ENCODE peak calls at places on chromosomes 3 and 15, in five cellular contexts. P is GM23338, W is heart right ventricle, E is tibial artery, Z is fibroblast of the aortic adventitia. M is an unnamed sample.

GRCh38 chr3:197518794-197519451 is 36.8 kb downstream of the BDH1 start:
- DNase-seq in P (no peak), W (no peak), E (no peak), Z (no peak), M (no peak)

GRCh38 chr3:10723991-10724390 is 92.0 kb upstream of the SLC6A11 start:
- DNase-seq in P (no peak), W (no peak), E (no peak), Z (no peak), M (no peak)

GRCh38 chr3:41881233-41881821 is 80.6 kb downstream of the ULK4 start:
- DNase-seq in P (peak), W (peak), E (no peak), Z (peak), M (peak)

GRCh38 chr3:71011565-71012287 is 571.8 kb downstream of the FOXP1 start:
- DNase-seq in P (no peak), W (no peak), E (no peak), Z (no peak), M (peak)

GRCh38 chr3:72549819-72550581 is 298.2 kb downstream of the SHQ1 start:
- DNase-seq in P (no peak), W (no peak), E (no peak), Z (no peak), M (no peak)

GRCh38 chr3:43857361-43858051 is 166.8 kb downstream of the ABHD5 start:
- DNase-seq in P (no peak), W (no peak), E (no peak), Z (no peak), M (no peak)

GRCh38 chr3:84023842-84024241 is 934.9 kb upstream of the CADM2 start:
- DNase-seq in P (no peak), W (no peak), E (no peak), Z (no peak), M (no peak)

GRCh38 chr15:22259881-22260421 is 179.6 kb downstream of the OR4M2 start:
- DNase-seq in P (no peak), W (no peak), E (no peak), Z (no peak), M (no peak)

GRCh38 chr3:76203578-76203977 is 418.2 kb upstream of the ZNF717 start:
- DNase-seq in P (peak), W (no peak), E (no peak), Z (no peak), M (no peak)

GRCh38 chr15:68234060-68234459 is 4.5 kb upstream of the CLN6 start:
- DNase-seq in P (no peak), W (no peak), E (peak), Z (peak), M (no peak)

GRCh38 chr3:118863731-118864322 is 170.8 kb downstream of the IGSF11 start:
- DNase-seq in P (peak), W (no peak), E (no peak), Z (no peak), M (no peak)

GRCh38 chr15:40256642-40257235 is 17.9 kb downstream of the PAK6 start:
- DNase-seq in P (no peak), W (no peak), E (no peak), Z (no peak), M (no peak)

GRCh38 chr3:108153451-108153981 is 62.7 kb upstream of the CD47 start:
- DNase-seq in P (peak), W (no peak), E (no peak), Z (peak), M (peak)

GRCh38 chr15:43204016-43204901 is 16.6 kb downstream of the EPB42 start:
- DNase-seq in P (peak), W (peak), E (no peak), Z (peak), M (no peak)

GRCh38 chr3:77038928-77039605 is 832 bp upstream of the ROBO2 start:
- DNase-seq in P (peak), W (no peak), E (no peak), Z (no peak), M (no peak)

GRCh38 chr3:139559541-139559940 is 20.0 kb upstream of the RBP1 start:
- DNase-seq in P (no peak), W (no peak), E (no peak), Z (no peak), M (no peak)

GRCh38 chr3:144272715-144273114 is 301.1 kb downstream of the DIPK2A start:
- DNase-seq in P (peak), W (no peak), E (no peak), Z (no peak), M (no peak)

GRCh38 chr3:58059349-58060321 is 51.4 kb downstream of the FLNB start:
- DNase-seq in P (no peak), W (no peak), E (no peak), Z (peak), M (no peak)

GRCh38 chr15:31458591-31458990 is 132.0 kb downstream of the KLF13 start:
- DNase-seq in P (no peak), W (no peak), E (peak), Z (no peak), M (no peak)

GRCh38 chr3:33111581-33111980 is 2.2 kb upstream of the CRTAP start:
- DNase-seq in P (no peak), W (no peak), E (no peak), Z (no peak), M (no peak)

GRCh38 chr15:94263341-94264273 is 32.2 kb downstream of the MCTP2 start:
- DNase-seq in P (no peak), W (no peak), E (no peak), Z (peak), M (no peak)

GRCh38 chr3:140292684-140293083 is 357.7 kb downstream of the CLSTN2 start:
- DNase-seq in P (no peak), W (peak), E (no peak), Z (peak), M (no peak)

GRCh38 chr3:107452436-107452835 is 70.3 kb upstream of the BBX start:
- DNase-seq in P (no peak), W (no peak), E (no peak), Z (peak), M (no peak)

GRCh38 chr3:144344925-144345548 is 373.4 kb downstream of the DIPK2A start:
- DNase-seq in P (peak), W (no peak), E (no peak), Z (no peak), M (no peak)

GRCh38 chr3:47855461-47856383 is 52.8 kb downstream of the DHX30 start:
- DNase-seq in P (no peak), W (no peak), E (no peak), Z (no peak), M (no peak)

GRCh38 chr3:59821274-59821673 is 771.4 kb upstream of the CFAP20DC start:
- DNase-seq in P (no peak), W (no peak), E (no peak), Z (no peak), M (no peak)

GRCh38 chr3:67384790-67385397 is 269.5 kb downstream of the SUCLG2 start:
- DNase-seq in P (peak), W (peak), E (no peak), Z (peak), M (peak)

GRCh38 chr15:39447431-39447830 is 133.4 kb upstream of the THBS1 start:
- DNase-seq in P (peak), W (no peak), E (no peak), Z (no peak), M (no peak)

GRCh38 chr3:43317461-43318316 is 31.3 kb downstream of the SNRK start:
- DNase-seq in P (peak), W (peak), E (no peak), Z (no peak), M (no peak)

GRCh38 chr3:111739241-111739952 is 119.7 kb upstream of the PHLDB2 start:
- DNase-seq in P (no peak), W (peak), E (peak), Z (peak), M (no peak)

GRCh38 chr3:154334973-154335420 is 10.7 kb upstream of the DHX36 start:
- DNase-seq in P (peak), W (no peak), E (no peak), Z (peak), M (no peak)

GRCh38 chr15:62880278-62880677 is 162.3 kb upstream of the TPM1 start:
- DNase-seq in P (no peak), W (no peak), E (no peak), Z (peak), M (no peak)

GRCh38 chr3:95168526-95168925 is 1105.7 kb downstream of the NSUN3 start:
- DNase-seq in P (no peak), W (no peak), E (no peak), Z (no peak), M (no peak)

GRCh38 chr15:62887113-62887570 is 155.4 kb upstream of the TPM1 start:
- DNase-seq in P (no peak), W (no peak), E (no peak), Z (peak), M (no peak)

GRCh38 chr3:20668411-20668810 is 482.4 kb upstream of the SGO1 start:
- DNase-seq in P (peak), W (no peak), E (no peak), Z (no peak), M (no peak)

DNA sequence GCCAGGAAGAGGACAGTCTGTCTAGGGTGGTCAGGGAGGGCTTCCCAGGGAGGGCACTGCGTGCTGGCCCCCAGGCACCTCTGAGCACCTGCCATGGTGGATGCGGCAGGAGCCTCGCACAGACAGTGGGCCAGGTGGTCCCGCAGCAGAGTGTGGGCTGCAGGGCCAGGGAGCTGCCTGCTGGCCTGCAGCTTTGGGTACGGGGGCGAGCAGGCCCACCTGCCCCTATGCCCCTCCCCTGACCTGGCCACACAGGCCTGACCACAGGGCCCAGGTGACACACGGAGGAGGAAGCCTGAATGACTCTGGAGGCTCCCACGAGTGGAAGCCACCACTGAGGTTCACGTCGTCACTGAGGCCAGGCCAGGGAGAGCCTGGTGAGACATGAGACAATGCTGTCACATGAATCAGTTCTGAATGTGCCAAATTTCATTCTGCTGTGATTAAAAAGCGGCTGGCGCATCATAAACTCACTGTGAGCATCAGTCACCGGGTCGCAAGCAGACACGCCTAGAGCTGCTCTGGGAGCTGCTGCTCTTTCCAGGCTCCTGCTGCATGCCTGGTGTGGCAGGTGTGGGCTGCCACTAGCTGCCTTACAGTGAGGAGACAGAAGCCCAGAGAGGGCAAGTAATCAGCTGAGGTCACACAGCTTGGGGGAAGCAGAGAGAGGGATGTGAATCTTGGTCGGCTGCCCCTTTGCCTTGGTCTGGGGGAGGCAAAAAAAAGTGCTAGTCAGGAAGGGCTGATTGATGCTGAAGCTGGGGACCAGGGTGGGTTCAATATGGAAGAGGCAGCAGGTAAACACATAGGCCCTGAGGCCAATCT is 39.5 kb upstream of the IQSEC1 start:
- DNase-seq in P (no peak), W (no peak), E (peak), Z (no peak), M (no peak)
- H3K4me3 ChIP-seq in P (no peak), W (no peak), E (no peak), Z (no peak), M (no peak)

DNA sequence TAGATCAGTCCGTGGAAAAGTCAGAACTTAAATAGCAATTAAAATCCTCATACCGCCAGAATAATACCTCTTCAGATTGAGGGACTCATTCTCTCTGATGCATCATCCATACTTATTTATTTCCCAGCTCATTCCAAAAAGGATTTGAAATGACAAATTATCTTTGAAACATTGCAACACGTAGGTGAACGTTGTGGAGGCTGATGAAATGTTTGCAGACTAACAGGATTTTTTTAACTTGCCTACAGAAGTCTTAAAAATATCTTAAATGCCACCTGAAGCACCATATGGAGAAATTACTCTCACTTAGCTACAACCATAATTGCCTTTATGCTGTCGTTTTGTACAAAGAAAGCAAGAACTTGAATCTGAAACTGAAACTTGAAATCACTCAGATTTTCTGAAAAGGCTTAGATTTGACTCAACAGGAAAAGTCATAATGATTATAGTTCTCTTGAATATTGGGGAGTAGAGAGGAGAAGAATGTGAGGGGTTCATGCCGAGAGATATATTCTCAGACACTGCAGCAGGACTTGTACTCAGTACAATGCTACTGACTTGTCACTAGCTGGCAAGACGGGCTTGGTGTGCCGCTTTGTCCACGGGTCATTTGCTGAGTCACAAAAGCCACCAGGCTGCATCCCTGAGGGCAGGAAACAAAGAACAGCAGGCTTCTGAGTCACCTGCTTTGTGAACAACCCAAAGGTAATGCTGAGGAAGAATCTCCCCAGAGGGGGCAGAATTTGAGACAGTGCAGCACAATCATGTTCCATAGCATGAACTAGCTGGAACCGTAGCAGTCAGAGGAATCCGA is 7.1 kb upstream of the FMN1 start:
- DNase-seq in P (peak), W (peak), E (no peak), Z (peak), M (peak)
- TF ChIP-seq CTCF in P (peak), W (no peak), E (no peak), Z (no peak), M (peak)

GRCh38 chr3:126546549-126547239 is 12.0 kb downstream of the C3orf22 start:
- DNase-seq in P (no peak), W (no peak), E (peak), Z (no peak), M (no peak)

GRCh38 chr3:126549861-126550487 is 8.8 kb downstream of the C3orf22 start:
- DNase-seq in P (no peak), W (no peak), E (peak), Z (no peak), M (no peak)

GRCh38 chr3:126550488-126551051 is 8.2 kb downstream of the C3orf22 start:
- DNase-seq in P (no peak), W (no peak), E (peak), Z (no peak), M (no peak)

GRCh38 chr3:126551066-126551838 is 7.5 kb downstream of the C3orf22 start:
- DNase-seq in P (no peak), W (no peak), E (peak), Z (peak), M (no peak)

GRCh38 chr3:126548556-126549466 is 9.9 kb downstream of the C3orf22 start:
- DNase-seq in P (no peak), W (no peak), E (peak), Z (no peak), M (no peak)
- H3K4me3 ChIP-seq in P (peak), W (no peak), E (no peak), Z (no peak), M (no peak)

GRCh38 chr15:25268166-25268565 is 170.7 kb downstream of the UBE3A start:
- DNase-seq in P (peak), W (no peak), E (no peak), Z (no peak), M (peak)
- TF ChIP-seq CTCF in P (peak), W (no peak), E (no peak), Z (no peak), M (peak)

GRCh38 chr15:83380026-83380425 is 67.1 kb upstream of the SH3GL3 start:
- DNase-seq in P (no peak), W (no peak), E (no peak), Z (no peak), M (no peak)
- H3K4me3 ChIP-seq in P (peak), W (no peak), E (no peak), Z (no peak), M (no peak)

GRCh38 chr15:33680336-33680735 is 288.0 kb upstream of the CHRM5 start:
- DNase-seq in P (no peak), W (no peak), E (no peak), Z (no peak), M (no peak)

GRCh38 chr15:33675246-33675645 is 293.1 kb upstream of the CHRM5 start:
- DNase-seq in P (peak), W (no peak), E (no peak), Z (peak), M (peak)

GRCh38 chr15:33678606-33679005 is 289.7 kb upstream of the CHRM5 start:
- DNase-seq in P (no peak), W (no peak), E (no peak), Z (no peak), M (no peak)

DNA sequence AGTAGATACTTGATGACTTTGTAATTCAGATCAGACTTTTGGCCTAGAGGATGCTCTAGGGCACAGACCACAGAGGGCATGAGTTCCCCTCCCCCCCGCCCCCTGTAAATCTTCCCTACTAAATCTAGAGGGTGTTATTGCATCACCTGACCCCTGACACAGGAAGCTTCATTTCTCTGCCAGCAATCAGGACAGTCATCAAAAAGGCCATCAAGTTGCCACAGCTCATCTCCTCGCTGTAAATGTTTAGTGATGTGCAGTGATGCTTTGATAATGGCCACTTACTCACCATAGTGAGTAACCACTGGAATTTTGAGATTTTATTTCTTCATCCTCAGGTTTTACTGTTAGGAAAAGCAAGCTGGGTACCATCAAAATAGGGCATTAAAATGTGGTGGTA is 289.2 kb upstream of the CHRM5 start:
- DNase-seq in P (no peak), W (no peak), E (no peak), Z (no peak), M (no peak)
- TF ChIP-seq CTCF in P (no peak), W (no peak), E (no peak), Z (no peak), M (no peak)

GRCh38 chr3:150739200-150739863 is 23.6 kb downstream of the SIAH2 start:
- DNase-seq in P (no peak), W (no peak), E (no peak), Z (no peak), M (no peak)

GRCh38 chr3:150736316-150736719 is 26.7 kb downstream of the SIAH2 start:
- DNase-seq in P (peak), W (no peak), E (no peak), Z (no peak), M (no peak)

GRCh38 chr3:150738688-150739087 is 24.3 kb downstream of the SIAH2 start:
- DNase-seq in P (no peak), W (no peak), E (no peak), Z (no peak), M (no peak)

GRCh38 chr3:150736903-150737832 is 25.8 kb downstream of the SIAH2 start:
- DNase-seq in P (no peak), W (no peak), E (no peak), Z (peak), M (no peak)

GRCh38 chr3:150737874-150738679 is 24.9 kb downstream of the SIAH2 start:
- DNase-seq in P (peak), W (no peak), E (no peak), Z (peak), M (no peak)
- H3K4me3 ChIP-seq in P (no peak), W (no peak), E (no peak), Z (no peak), M (no peak)

GRCh38 chr3:12458901-12459300 is 25.4 kb upstream of the TSEN2 start:
- DNase-seq in P (peak), W (no peak), E (no peak), Z (no peak), M (no peak)
- TF ChIP-seq CTCF in P (peak), W (no peak), E (no peak), Z (peak), M (no peak)

M was measured in LNCaP clone FGC.